ENCODE peak calls at places on chromosome 19, in five cellular contexts. B, S, X, I and D are unnamed samples.

GRCh38 chr19:15248106-15248505 is 15.9 kb upstream of the EPHX3 start:
- DNase-seq in B (no peak), S (no peak), X (no peak), I (no peak), D (no peak)

GRCh38 chr19:19539738-19540703 is 2.0 kb downstream of the CILP2 start:
- DNase-seq in B (peak), S (no peak), X (peak), I (peak), D (no peak)

GRCh38 chr19:30682576-30683536 is 310.7 kb downstream of the ZNF536 start:
- DNase-seq in B (peak), S (peak), X (peak), I (peak), D (peak)

GRCh38 chr19:6677924-6678689 is 8.1 kb upstream of the TNFSF14 start:
- DNase-seq in B (peak), S (no peak), X (peak), I (peak), D (no peak)

GRCh38 chr19:22528956-22529355 is 105.2 kb upstream of the ZNF492 start:
- DNase-seq in B (no peak), S (no peak), X (no peak), I (no peak), D (no peak)

GRCh38 chr19:17490411-17490810 is 20.1 kb downstream of the SLC27A1 start:
- DNase-seq in B (no peak), S (no peak), X (no peak), I (no peak), D (no peak)

GRCh38 chr19:5990289-5990797 is 12.4 kb upstream of the RANBP3 start:
- DNase-seq in B (no peak), S (no peak), X (no peak), I (peak), D (no peak)

GRCh38 chr19:54646331-54646841 is 16.1 kb downstream of the LILRB1 start:
- DNase-seq in B (no peak), S (no peak), X (no peak), I (no peak), D (no peak)

GRCh38 chr19:22526661-22527272 is 104.6 kb upstream of the ZNF98 start:
- DNase-seq in B (no peak), S (no peak), X (no peak), I (no peak), D (no peak)

GRCh38 chr19:33905473-33905936 is 108.8 kb downstream of the KCTD15 start:
- DNase-seq in B (no peak), S (no peak), X (peak), I (peak), D (no peak)
- H3K4me3 ChIP-seq in B (peak), S (peak), X (peak), I (peak), D (peak)

GRCh38 chr19:45191324-45191845 is 12.8 kb downstream of the BLOC1S3 start:
- DNase-seq in B (no peak), S (no peak), X (no peak), I (no peak), D (no peak)
- TF ChIP-seq CTCF in B (no peak), S (no peak), X (no peak), I (peak), D (no peak)

GRCh38 chr19:8340341-8341096 is 2.5 kb downstream of the KANK3 start:
- DNase-seq in B (peak), S (no peak), X (peak), I (peak), D (no peak)

GRCh38 chr19:8336072-8336569 is 6.9 kb downstream of the KANK3 start:
- DNase-seq in B (peak), S (no peak), X (no peak), I (peak), D (no peak)

GRCh38 chr19:8336665-8337064 is 6.4 kb downstream of the KANK3 start:
- DNase-seq in B (no peak), S (no peak), X (no peak), I (no peak), D (no peak)

GRCh38 chr19:8337728-8338127 is 5.3 kb downstream of the KANK3 start:
- DNase-seq in B (no peak), S (no peak), X (no peak), I (no peak), D (no peak)

DNA sequence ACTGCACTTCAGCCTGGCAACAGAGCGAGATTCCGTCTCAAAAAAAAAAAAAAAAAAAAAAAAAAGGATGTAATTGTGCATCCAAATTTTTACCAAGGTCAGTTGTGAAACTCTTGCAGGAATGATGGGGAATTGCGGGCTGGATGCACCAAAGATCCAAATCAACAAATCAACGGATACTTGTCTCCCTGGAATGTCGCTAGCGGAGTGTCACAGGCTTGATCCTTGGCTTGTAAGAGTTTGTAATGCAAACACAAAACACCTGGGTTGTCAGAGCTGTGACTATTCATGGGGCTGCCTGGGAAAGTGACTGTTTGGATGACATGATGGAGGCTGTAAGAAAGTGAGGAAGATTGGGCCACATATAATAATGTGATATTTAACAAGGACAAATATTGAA is 4.2 kb downstream of the KANK3 start:
- DNase-seq in B (no peak), S (no peak), X (no peak), I (peak), D (no peak)
- H3K4me3 ChIP-seq in B (no peak), S (no peak), X (no peak), I (no peak), D (no peak)

DNA sequence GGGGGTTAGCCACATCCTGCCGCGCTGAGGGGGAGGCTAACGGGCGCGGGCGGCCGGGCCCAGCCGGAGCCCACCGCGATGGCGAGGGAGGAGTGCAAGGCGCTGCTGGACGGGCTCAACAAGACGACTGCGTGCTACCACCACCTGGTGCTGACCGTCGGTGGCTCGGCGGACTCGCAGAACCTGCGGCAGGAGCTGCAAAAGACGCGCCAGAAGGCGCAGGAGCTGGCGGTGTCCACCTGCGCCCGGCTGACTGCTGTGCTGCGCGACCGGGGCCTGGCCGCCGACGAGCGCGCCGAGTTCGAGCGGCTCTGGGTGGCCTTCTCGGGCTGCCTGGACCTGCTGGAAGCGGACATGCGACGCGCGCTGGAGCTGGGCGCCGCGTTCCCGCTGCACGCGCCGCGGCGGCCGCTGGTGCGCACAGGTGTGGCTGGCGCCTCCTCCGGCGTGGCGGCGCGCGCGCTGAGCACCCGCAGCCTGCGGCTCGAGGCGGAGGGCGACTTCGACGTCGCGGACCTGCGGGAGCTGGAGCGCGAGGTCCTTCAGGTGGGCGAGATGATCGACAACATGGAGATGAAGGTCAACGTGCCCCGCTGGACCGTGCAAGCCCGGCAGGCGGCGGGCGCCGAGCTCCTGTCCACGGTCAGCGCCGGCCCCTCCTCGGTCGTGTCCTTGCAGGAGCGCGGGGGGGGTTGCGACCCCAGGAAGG is 692 bp downstream of the RGS9BP start:
- DNase-seq in B (peak), S (no peak), X (peak), I (peak), D (no peak)
- TF ChIP-seq CTCF in B (no peak), S (no peak), X (no peak), I (no peak), D (no peak)